ENCODE peak calls at places on chromosomes 16 and 17, in five cellular contexts. Y is NCI-H1105; R is HEK293T; B is activated naive CD8-positive, alpha-beta T cell treated with anti-CD3 and anti-CD28 coated beads for 36 hours; L is GM23248. C is an unnamed sample.

GRCh38 chr16:77564791-77565390 is 130.1 kb upstream of the ADAMTS18 start:
- DNase-seq in R (no peak), Y (no peak), B (no peak), L (peak), C (peak)

GRCh38 chr16:23508589-23509440 is 1.5 kb downstream of the GGA2 start:
- DNase-seq in L (peak), B (no peak), Y (no peak), R (peak), C (peak)

GRCh38 chr16:58211245-58211644 is 13.3 kb upstream of the CSNK2A2 start:
- DNase-seq in R (no peak), B (no peak), Y (no peak), L (no peak), C (no peak)

GRCh38 chr16:1076801-1077576 is 4.4 kb downstream of the SSTR5 start:
- DNase-seq in R (no peak), L (no peak), B (no peak), Y (no peak), C (no peak)

GRCh38 chr16:27566417-27566816 is 16.5 kb downstream of the KATNIP start:
- DNase-seq in R (no peak), Y (no peak), B (no peak), L (no peak), C (no peak)

GRCh38 chr17:75088465-75088895 is 726 bp downstream of the SLC16A5 start:
- DNase-seq in L (no peak), Y (no peak), R (no peak), B (no peak), C (no peak)

GRCh38 chr16:89143201-89143741 is 28.3 kb upstream of the CDH15 start:
- DNase-seq in Y (no peak), B (no peak), L (no peak), R (no peak), C (no peak)

GRCh38 chr17:45813051-45813731 is 29.1 kb downstream of the CRHR1 start:
- DNase-seq in R (peak), Y (no peak), B (no peak), L (no peak), C (no peak)

GRCh38 chr17:58779446-58779845 is 23.8 kb downstream of the PPM1E start:
- DNase-seq in B (no peak), L (no peak), R (no peak), Y (no peak), C (no peak)

GRCh38 chr17:77376795-77377751 is 236.3 kb downstream of the SEC14L1 start:
- DNase-seq in B (no peak), L (no peak), R (no peak), Y (no peak), C (no peak)

GRCh38 chr17:64278614-64279013 is 15.6 kb upstream of the TEX2 start:
- DNase-seq in R (no peak), L (peak), Y (no peak), B (no peak), C (no peak)

GRCh38 chr17:41211845-41212466 is 14.5 kb upstream of the KRTAP9-2 start:
- DNase-seq in L (peak), B (no peak), R (no peak), Y (peak), C (peak)

GRCh38 chr17:79831367-79832210 is 7.7 kb downstream of the CBX4 start:
- DNase-seq in Y (no peak), R (no peak), L (no peak), B (no peak), C (no peak)

GRCh38 chr16:31333686-31334649 is 21.0 kb upstream of the ITGAX start:
- DNase-seq in L (peak), R (peak), B (peak), Y (peak), C (no peak)

GRCh38 chr17:81241648-81242420 is 2.7 kb downstream of the NDUFAF8 start:
- DNase-seq in Y (no peak), L (peak), B (peak), R (peak), C (peak)

GRCh38 chr16:3021449-3022207 is 1.5 kb downstream of the TNFRSF12A start:
- DNase-seq in R (peak), B (peak), Y (no peak), L (peak), C (peak)